ENCODE peak calls at places on chromosomes 1 and 21, in five cellular contexts. G is A549, K is A673, O is brain microvascular endothelial cell, S is HFF-Myc. M is an unnamed sample.

GRCh38 chr1:45009956-45010854 is 919 bp downstream of the HECTD3 start:
- DNase-seq in K (no peak), G (no peak), S (no peak), O (no peak), M (no peak)

GRCh38 chr1:211939876-211940468 is 95.4 kb downstream of the INTS7 start:
- DNase-seq in S (no peak), O (no peak), K (no peak), G (no peak), M (no peak)

GRCh38 chr1:3314561-3315271 is 139.7 kb upstream of the ARHGEF16 start:
- DNase-seq in G (no peak), K (peak), O (no peak), S (peak), M (peak)

GRCh38 chr21:25370311-25370744 is 237.0 kb downstream of the MRPL39 start:
- DNase-seq in K (peak), O (peak), S (peak), G (no peak), M (peak)

GRCh38 chr1:6033986-6034749 is 11.5 kb upstream of the KCNAB2 start:
- DNase-seq in S (no peak), O (peak), K (peak), G (peak), M (no peak)

GRCh38 chr1:26829214-26829911 is 2.9 kb downstream of the ZDHHC18 start:
- DNase-seq in K (no peak), G (no peak), S (no peak), O (no peak), M (no peak)

GRCh38 chr1:200891774-200892157 is 2.9 kb upstream of the INAVA start:
- DNase-seq in S (no peak), K (no peak), O (no peak), G (peak), M (no peak)

GRCh38 chr1:77228836-77229235 is 9.6 kb upstream of the PIGK start:
- DNase-seq in G (no peak), O (no peak), K (no peak), S (no peak), M (no peak)

GRCh38 chr1:98203461-98203860 is 282.6 kb upstream of the DPYD start:
- DNase-seq in S (no peak), K (no peak), G (no peak), O (peak), M (peak)

GRCh38 chr21:35045539-35046222 is 3.4 kb downstream of the RUNX1 start:
- DNase-seq in G (no peak), O (no peak), S (no peak), K (no peak), M (no peak)

DNA sequence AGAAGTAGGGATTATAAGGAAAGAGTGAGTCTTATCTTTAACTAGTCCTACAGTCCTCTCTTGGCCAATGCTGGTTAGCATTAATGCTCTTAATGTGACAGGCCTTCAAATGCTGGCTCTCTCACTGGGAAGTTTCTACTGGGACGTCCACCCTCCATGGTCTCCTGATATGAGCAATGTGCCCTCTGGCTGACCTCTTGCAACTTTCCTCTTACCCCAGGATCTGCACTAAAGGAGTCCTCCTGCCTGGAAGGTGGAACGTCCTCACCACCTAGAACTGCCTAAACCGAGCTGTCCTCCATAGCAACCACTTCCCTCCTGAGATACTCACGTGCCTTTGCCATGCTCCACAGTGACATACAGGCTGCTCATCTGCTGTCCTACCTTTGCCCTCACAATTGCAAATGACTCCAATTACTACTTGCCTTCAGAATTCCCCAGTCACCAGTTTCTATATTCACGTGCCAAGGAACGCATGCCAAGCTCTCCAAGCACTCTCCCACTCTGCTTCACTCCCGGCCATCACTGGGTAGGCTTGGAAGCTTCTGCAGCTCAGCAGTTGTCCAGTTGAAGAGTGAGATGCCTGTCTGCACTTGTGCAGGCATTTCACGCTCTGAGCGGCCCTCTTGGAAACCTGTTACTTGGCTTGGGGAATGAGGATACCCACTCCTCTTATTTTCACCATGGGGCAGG is 404.7 kb downstream of the RRAGC start:
- DNase-seq in G (no peak), S (no peak), O (no peak), K (no peak), M (no peak)
- H3K4me3 ChIP-seq in G (no peak), S (no peak), O (no peak), K (no peak), M (no peak)

GRCh38 chr21:37398697-37399096 is 32.1 kb downstream of the DYRK1A start:
- DNase-seq in G (no peak), K (no peak), S (no peak), O (no peak), M (no peak)
- TF ChIP-seq CTCF in G (no peak), K (no peak), S (no peak), O (no peak), M (no peak)

GRCh38 chr1:228415853-228416216 is 826 bp downstream of the TRIM17 start:
- DNase-seq in S (no peak), O (no peak), K (no peak), G (no peak), M (peak)
- H3K4me3 ChIP-seq in S (peak), O (peak), K (peak), G (no peak), M (peak)

DNA sequence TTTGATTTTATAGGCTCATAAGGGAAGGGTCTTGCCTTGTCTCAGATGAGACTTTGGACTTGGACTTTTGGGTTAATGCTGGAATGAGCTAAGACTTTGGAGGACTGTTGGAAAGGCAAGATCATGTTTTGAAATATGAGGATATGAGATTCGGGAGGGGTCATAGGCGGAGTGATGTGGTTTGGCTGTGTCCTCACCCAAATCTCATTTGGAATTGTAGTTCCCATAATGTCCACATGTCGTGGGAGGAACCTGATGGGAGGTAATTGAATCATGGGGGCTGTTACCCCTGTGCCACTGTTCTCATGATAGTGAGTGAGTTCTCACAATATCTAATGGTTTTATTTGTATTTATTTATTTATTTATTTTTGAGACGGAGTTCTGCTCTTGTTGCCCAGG is 6.9 kb upstream of the CSDE1 start:
- DNase-seq in O (no peak), S (no peak), G (no peak), K (peak), M (no peak)
- TF ChIP-seq CTCF in O (peak), S (no peak), G (no peak), K (peak), M (no peak)

GRCh38 chr21:45421846-45422775 is 17.1 kb downstream of the COL18A1 start:
- DNase-seq in O (no peak), S (no peak), K (no peak), G (no peak), M (no peak)

GRCh38 chr21:45427331-45428271 is 22.6 kb downstream of the COL18A1 start:
- DNase-seq in S (peak), O (peak), K (no peak), G (peak), M (peak)

GRCh38 chr21:45423201-45423955 is 18.4 kb downstream of the COL18A1 start:
- DNase-seq in K (no peak), G (no peak), S (no peak), O (no peak), M (no peak)

GRCh38 chr21:45423968-45424853 is 19.2 kb downstream of the COL18A1 start:
- DNase-seq in K (no peak), O (no peak), S (no peak), G (no peak), M (no peak)

DNA sequence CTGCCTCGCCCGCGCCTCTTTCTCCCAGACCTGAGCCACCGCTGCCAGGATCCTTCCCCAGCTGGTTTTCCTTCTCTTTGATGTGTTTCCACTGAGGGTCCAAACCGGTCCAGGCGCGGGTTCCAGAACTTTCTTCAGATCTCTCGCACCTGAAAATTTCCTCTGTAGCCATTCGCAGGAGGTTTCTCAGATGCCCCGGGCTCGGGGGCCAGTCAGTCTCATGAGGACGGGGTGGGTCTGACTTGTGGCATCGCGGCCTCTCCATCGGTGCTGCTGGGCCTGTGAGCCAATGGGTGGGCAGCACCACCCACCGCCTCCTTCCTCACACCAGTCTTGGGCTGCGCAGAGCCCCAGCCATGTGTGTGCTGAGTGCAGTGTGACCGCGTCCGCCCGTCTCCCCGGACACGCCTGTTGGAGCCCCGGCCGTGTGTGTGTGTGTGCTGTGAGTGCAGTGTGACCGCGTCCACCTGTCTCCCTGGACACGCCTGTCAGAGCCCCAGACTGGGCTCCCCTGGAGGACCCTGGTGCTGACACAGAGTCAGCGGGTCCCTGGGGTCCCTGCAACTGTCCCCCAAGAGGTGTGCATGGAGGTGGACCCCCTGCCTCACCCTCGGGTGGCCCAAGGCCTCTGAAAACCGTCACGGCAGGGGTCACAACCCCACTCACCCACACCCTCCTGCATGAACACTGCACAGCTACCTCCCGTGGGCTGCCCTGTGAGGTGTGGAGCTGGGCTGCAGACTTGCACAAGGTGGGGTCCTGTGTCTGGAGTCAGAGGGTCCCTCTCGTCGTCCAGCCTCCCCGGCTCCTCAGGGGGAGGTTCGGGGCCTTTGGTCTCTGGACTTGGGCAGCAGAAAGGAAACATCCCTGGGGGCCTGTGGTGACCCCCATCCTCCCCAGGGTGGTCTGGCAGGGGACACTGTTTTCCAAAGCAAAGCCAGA is 20.2 kb downstream of the COL18A1 start:
- DNase-seq in K (no peak), O (no peak), S (no peak), G (no peak), M (no peak)
- H3K4me3 ChIP-seq in K (no peak), O (no peak), S (no peak), G (no peak), M (no peak)

GRCh38 chr1:25817840-25818501 is 1.8 kb upstream of the MTFR1L start:
- DNase-seq in S (no peak), K (no peak), G (no peak), O (no peak), M (peak)
- TF ChIP-seq CTCF in S (peak), K (peak), G (no peak), O (peak), M (peak)

GRCh38 chr1:95733671-95734070 is 499.7 kb downstream of the RWDD3 start:
- DNase-seq in O (no peak), K (no peak), S (no peak), G (no peak), M (no peak)
- H3K4me3 ChIP-seq in O (no peak), K (no peak), S (no peak), G (no peak), M (no peak)

GRCh38 chr1:39268112-39268581 is 63.7 kb downstream of the MACF1 start:
- DNase-seq in O (peak), K (peak), S (peak), G (no peak), M (peak)

GRCh38 chr1:39266792-39267191 is 62.3 kb downstream of the MACF1 start:
- DNase-seq in S (no peak), G (no peak), K (no peak), O (no peak), M (no peak)

GRCh38 chr1:39269349-39269748 is 64.9 kb downstream of the MACF1 start:
- DNase-seq in S (no peak), G (no peak), K (no peak), O (no peak), M (no peak)

GRCh38 chr1:39268906-39269305 is 64.4 kb downstream of the MACF1 start:
- DNase-seq in S (no peak), K (no peak), O (no peak), G (no peak), M (no peak)

DNA sequence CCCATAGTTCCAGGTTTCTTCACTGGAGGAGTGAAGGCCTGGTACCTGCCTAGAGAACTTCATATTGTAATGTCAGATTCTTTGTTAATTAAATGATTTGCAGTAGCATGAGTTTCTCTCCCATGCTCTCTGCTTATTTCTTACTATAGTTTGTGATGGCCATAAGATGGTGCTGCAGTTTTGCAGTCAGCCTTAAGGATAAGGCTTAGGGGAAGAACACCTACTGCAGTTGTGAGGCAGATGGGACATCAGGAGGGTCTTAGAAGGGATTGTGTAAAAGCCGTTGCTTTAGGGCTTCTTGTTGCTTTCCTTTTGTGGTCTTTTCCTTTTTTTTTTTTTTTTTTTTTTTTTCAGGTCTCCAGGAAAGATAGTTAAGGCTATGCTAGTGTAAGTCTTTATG is 61.8 kb downstream of the MACF1 start:
- DNase-seq in O (no peak), G (peak), K (peak), S (no peak), M (no peak)
- TF ChIP-seq CTCF in O (peak), G (peak), K (peak), S (peak), M (peak)

DNA sequence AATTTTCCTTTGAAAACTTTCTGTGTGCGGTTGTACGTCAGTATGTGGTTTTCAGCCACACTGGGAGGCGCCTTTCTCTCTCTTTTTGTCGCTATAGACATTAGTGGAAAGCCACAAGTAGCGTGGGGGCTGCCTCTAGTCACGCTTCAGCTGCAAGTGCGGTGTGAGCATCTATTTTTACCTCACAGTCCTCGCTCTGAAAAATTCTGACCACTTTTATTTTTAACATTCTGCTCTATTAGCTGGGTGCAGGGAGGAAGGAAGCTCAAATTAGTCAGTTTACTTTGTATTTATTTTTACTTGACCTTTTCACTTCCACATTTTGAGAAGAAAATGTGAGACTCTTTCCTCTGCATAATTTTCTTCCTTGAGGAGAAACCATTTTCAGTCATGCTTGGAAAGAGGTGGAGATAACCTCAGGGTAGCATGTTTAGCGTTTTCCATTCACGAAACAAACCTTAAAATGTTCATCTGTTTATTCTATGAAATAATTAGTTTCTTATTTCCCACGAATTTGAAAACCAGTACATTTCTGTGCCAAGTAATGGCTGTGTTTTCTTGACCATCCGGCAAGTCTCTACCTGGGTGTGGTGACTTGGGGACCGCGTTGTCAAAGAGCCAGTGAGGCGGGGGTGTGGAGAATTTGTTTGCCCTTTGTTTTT is 35.6 kb downstream of the ADARB1 start:
- DNase-seq in S (no peak), K (no peak), G (no peak), O (peak), M (no peak)
- H3K4me3 ChIP-seq in S (no peak), K (no peak), G (no peak), O (no peak), M (no peak)

GRCh38 chr1:236916131-236916800 is 88.0 kb downstream of the MT1HL1 start:
- DNase-seq in K (no peak), O (no peak), S (no peak), G (no peak), M (no peak)
- TF ChIP-seq CTCF in K (no peak), O (no peak), S (no peak), G (no peak), M (no peak)

M was measured in foreskin fibroblast.